ENCODE peak calls at places on chromosomes 4 and X, in six cellular contexts. P, W, Z, K, M and C are unnamed samples.

GRCh38 chr4:67087897-67088296 is 457.4 kb downstream of the CENPC start:
- DNase-seq in K (peak), M (peak), W (no peak), P (no peak), Z (peak), C (peak)

GRCh38 chrX:133302775-133303445 is 84.8 kb upstream of the TFDP3 start:
- DNase-seq in M (no peak), Z (no peak), P (no peak), K (no peak), W (no peak), C (no peak)

GRCh38 chr4:150779707-150780106 is 197.8 kb downstream of the MAB21L2 start:
- DNase-seq in P (no peak), M (no peak), Z (no peak), W (no peak), K (no peak), C (no peak)

GRCh38 chrX:125757794-125758564 is 408.1 kb downstream of the DCAF12L2 start:
- DNase-seq in M (no peak), W (no peak), K (no peak), Z (no peak), P (no peak), C (no peak)

GRCh38 chrX:118884552-118885138 is 61.0 kb downstream of the ZCCHC12 start:
- DNase-seq in M (no peak), Z (no peak), W (peak), K (no peak), P (no peak), C (peak)

GRCh38 chr4:172142331-172142738 is 329.1 kb downstream of the GALNTL6 start:
- DNase-seq in Z (peak), W (peak), P (no peak), K (no peak), M (no peak), C (no peak)

GRCh38 chr4:21802406-21802805 is 146.2 kb downstream of the KCNIP4 start:
- DNase-seq in M (no peak), Z (peak), W (peak), P (no peak), K (no peak), C (no peak)

GRCh38 chr4:138475116-138475515 is 233.0 kb upstream of the SLC7A11 start:
- DNase-seq in K (no peak), M (no peak), P (no peak), W (no peak), Z (no peak), C (no peak)

GRCh38 chr4:57151481-57151880 is 41.3 kb upstream of the IGFBP7 start:
- DNase-seq in Z (no peak), P (no peak), W (no peak), K (no peak), M (no peak), C (no peak)

GRCh38 chrX:120251471-120252011 is 929 bp downstream of the ZBTB33 start:
- DNase-seq in M (peak), K (peak), W (peak), P (peak), Z (peak), C (peak)